ENCODE peak calls at places on chromosomes 12 and 14, in four cellular contexts. U is A549, G is B cell, Y is left colon. V is an unnamed sample.

GRCh38 chr12:131850856-131851559 is 22.8 kb downstream of the MMP17 start:
- ATAC-seq in U (peak; percentile 92), G (peak; percentile 52), Y (no peak), V (no peak)

GRCh38 chr14:59454131-59454530 is 11.0 kb downstream of the GPR135 start:
- ATAC-seq in U (peak; percentile 70), G (no peak), Y (no peak), V (peak; percentile 97)

GRCh38 chr12:6284273-6284672 is 26.2 kb upstream of the PLEKHG6 start:
- ATAC-seq in U (peak; percentile 7), G (no peak), Y (no peak), V (no peak)

GRCh38 chr12:68871899-68872298 is 61.1 kb downstream of the CPM start:
- ATAC-seq in U (peak; percentile 68), G (peak; percentile 51), Y (peak; percentile 36), V (peak; percentile 81)

GRCh38 chr12:95216704-95217376 is 427 bp downstream of the FGD6 start:
- ATAC-seq in U (peak; percentile 39), G (peak; percentile 8), Y (peak; percentile 29), V (peak; percentile 27)

GRCh38 chr12:11894890-11895289 is 175.8 kb upstream of the BCL2L14 start:
- ATAC-seq in U (no peak), G (no peak), Y (no peak), V (no peak)

GRCh38 chr14:42927313-42927712 is 1320.6 kb downstream of the LRFN5 start:
- ATAC-seq in U (no peak), G (no peak), Y (no peak), V (no peak)

GRCh38 chr14:92258934-92259333 is 64.0 kb upstream of the SLC24A4 start:
- ATAC-seq in U (peak; percentile 61), G (no peak), Y (no peak), V (no peak)

GRCh38 chr12:64395739-64396138 is 5.2 kb upstream of the C12orf56 start:
- ATAC-seq in U (no peak), G (no peak), Y (no peak), V (peak; percentile 77)

GRCh38 chr14:94354638-94355185 is 31.6 kb upstream of the SERPINA6 start:
- ATAC-seq in U (no peak), G (no peak), Y (no peak), V (no peak)

GRCh38 chr14:33972522-33973162 is 21.8 kb upstream of the EGLN3 start:
- ATAC-seq in U (no peak), G (no peak), Y (no peak), V (no peak)

GRCh38 chr12:69000540-69001243 is 67.7 kb upstream of the CPM start:
- ATAC-seq in U (no peak), G (no peak), Y (no peak), V (no peak)

GRCh38 chr14:61025239-61026223 is 44.5 kb downstream of the SLC38A6 start:
- ATAC-seq in U (peak; percentile 91), G (no peak), Y (peak; percentile 69), V (peak; percentile 91)

GRCh38 chr12:118680361-118680963 is 300.9 kb upstream of the SRRM4 start:
- ATAC-seq in U (peak; percentile 54), G (no peak), Y (peak; percentile 99), V (no peak)

GRCh38 chr14:102407258-102407657 is 44.5 kb downstream of the TECPR2 start:
- ATAC-seq in U (no peak), G (no peak), Y (no peak), V (no peak)

V was measured in SK-N-SH treated with all-trans-retinoic acid at 6 μM for 48 hours.